ENCODE peak calls at places on chromosomes 5 and 9, in nine cellular contexts. J is activated naive CD4-positive, alpha-beta T cell treated with anti-CD3 and anti-CD28 coated beads, Interleukin-2, amount 50 U/mL, for 16 hours; S is left colon; L is PC-9; Y is lower leg skin; P is HEK293T; H is fibroblast of the aortic adventitia; K is SK-N-SH; Z is NCI-H1092. W is an unnamed sample.
A peak's percentile ranks its signal among the peaks of the same experiment; 100 is the strongest.

GRCh38 chr5:158698768-158699167 is 400.9 kb downstream of the EBF1 start:
- DNase-seq in Z (no peak), S (no peak), L (no peak), H (no peak), K (no peak), Y (no peak), J (no peak), P (no peak), W (no peak)

GRCh38 chr5:59179704-59180103 is 596.8 kb downstream of the RAB3C start:
- DNase-seq in Y (no peak), S (no peak), Z (no peak), H (no peak), P (no peak), J (no peak), K (no peak), L (no peak), W (no peak)

GRCh38 chr5:174097486-174098185 is 52.1 kb downstream of the NSG2 start:
- DNase-seq in L (no peak), S (no peak), Z (no peak), K (no peak), J (no peak), H (no peak), Y (no peak), P (no peak), W (no peak)

GRCh38 chr5:153496835-153497234 is 6.4 kb downstream of the GRIA1 start:
- DNase-seq in L (no peak), K (peak; percentile 35), S (no peak), J (no peak), H (peak; percentile 66), Y (no peak), Z (no peak), P (peak; percentile 16), W (no peak)

GRCh38 chr5:154607746-154608145 is 129.7 kb upstream of the HAND1 start:
- DNase-seq in H (no peak), Y (no peak), Z (no peak), L (no peak), K (no peak), P (no peak), J (no peak), S (no peak), W (no peak)

GRCh38 chr5:15013654-15014463 is 142.3 kb upstream of the ANKH start:
- DNase-seq in Z (peak; percentile 38), H (peak; percentile 90), P (peak; percentile 40), J (no peak), L (no peak), K (peak; percentile 62), Y (no peak), S (no peak), W (peak; percentile 95)

GRCh38 chr5:96522635-96523355 is 89.7 kb upstream of the PCSK1 start:
- DNase-seq in H (no peak), Z (no peak), P (no peak), K (no peak), J (no peak), S (no peak), L (no peak), Y (no peak), W (no peak)

GRCh38 chr9:137295313-137296213 is 6.5 kb downstream of the NRARP start:
- DNase-seq in J (peak; percentile 62), L (no peak), P (peak; percentile 80), S (peak; percentile 57), K (peak; percentile 97), H (no peak), Z (no peak), Y (no peak), W (peak; percentile 18)